ENCODE peak calls at places on chromosomes 1 and 21, in six cellular contexts. K is nephron progenitor cell, A is left ventricle myocardium inferior, S is WTC11, T is astrocyte of the spinal cord, R is Peyer's patch. W is an unnamed sample.

GRCh38 chr1:69263982-69264381 is 303.7 kb upstream of the LRRC7 start:
- DNase-seq in K (no peak), A (no peak), S (no peak), T (peak; percentile 80), R (no peak), W (no peak)

GRCh38 chr21:38777015-38777414 is 28.7 kb upstream of the ETS2 start:
- DNase-seq in K (no peak), A (no peak), S (no peak), T (no peak), R (no peak), W (no peak)

GRCh38 chr21:41169701-41170100 is 1.7 kb downstream of the BACE2 start:
- DNase-seq in K (no peak), A (no peak), S (no peak), T (no peak), R (no peak), W (no peak)

GRCh38 chr1:25021586-25022215 is 91.6 kb upstream of the RUNX3 start:
- DNase-seq in K (no peak), A (no peak), S (no peak), T (no peak), R (no peak), W (no peak)

GRCh38 chr1:84365225-84366221 is 32.8 kb upstream of the DNASE2B start:
- DNase-seq in K (no peak), A (no peak), S (no peak), T (peak; percentile 96), R (no peak), W (peak; percentile 27)

GRCh38 chr1:160205242-160205973 is at the start of gene PEA15:
- DNase-seq in K (peak; percentile 83), A (peak; percentile 85), S (peak; percentile 81), T (peak; percentile 67), R (peak; percentile 74), W (peak; percentile 70)

GRCh38 chr1:79847715-79848114 is 841.2 kb upstream of the ADGRL4 start:
- DNase-seq in K (no peak), A (peak; percentile 15), S (no peak), T (no peak), R (no peak), W (no peak)

GRCh38 chr1:221327954-221328353 is 413.9 kb downstream of the DUSP10 start:
- DNase-seq in K (no peak), A (no peak), S (no peak), T (no peak), R (no peak), W (no peak)

GRCh38 chr1:220874201-220874655 is 5.0 kb upstream of the HLX start:
- DNase-seq in K (peak; percentile 70), A (no peak), S (peak; percentile 65), T (peak; percentile 43), R (peak; percentile 58), W (no peak)

GRCh38 chr1:15939181-15940109 is 36.5 kb downstream of the ZBTB17 start:
- DNase-seq in K (no peak), A (no peak), S (no peak), T (peak; percentile 49), R (no peak), W (no peak)

GRCh38 chr1:45574105-45574626 is 9.7 kb upstream of the NASP start:
- DNase-seq in K (no peak), A (no peak), S (no peak), T (no peak), R (no peak), W (no peak)

GRCh38 chr1:208202333-208202987 is 41.7 kb downstream of the PLXNA2 start:
- DNase-seq in K (no peak), A (no peak), S (no peak), T (no peak), R (no peak), W (no peak)

GRCh38 chr1:151294748-151295462 is 12.8 kb downstream of the ZNF687 start:
- DNase-seq in K (no peak), A (no peak), S (no peak), T (no peak), R (no peak), W (no peak)

GRCh38 chr1:165375623-165376022 is 19.1 kb upstream of the LMX1A start:
- DNase-seq in K (no peak), A (no peak), S (no peak), T (no peak), R (no peak), W (no peak)

GRCh38 chr1:12438349-12438924 is 179.6 kb downstream of the DHRS3 start:
- DNase-seq in K (no peak), A (no peak), S (no peak), T (no peak), R (no peak), W (peak; percentile 48)

GRCh38 chr1:43671626-43672330 is 21.8 kb downstream of the KDM4A start:
- DNase-seq in K (no peak), A (no peak), S (no peak), T (peak; percentile 61), R (no peak), W (no peak)

GRCh38 chr1:110150330-110151174 is at the start of gene SLC6A17:
- DNase-seq in K (peak; percentile 78), A (no peak), S (peak; percentile 63), T (peak; percentile 31), R (no peak), W (no peak)
- TF ChIP-seq CTCF in K (peak; percentile 27), A (peak; percentile 18), S (no peak), T (no peak), R (no peak), W (no peak)

DNA sequence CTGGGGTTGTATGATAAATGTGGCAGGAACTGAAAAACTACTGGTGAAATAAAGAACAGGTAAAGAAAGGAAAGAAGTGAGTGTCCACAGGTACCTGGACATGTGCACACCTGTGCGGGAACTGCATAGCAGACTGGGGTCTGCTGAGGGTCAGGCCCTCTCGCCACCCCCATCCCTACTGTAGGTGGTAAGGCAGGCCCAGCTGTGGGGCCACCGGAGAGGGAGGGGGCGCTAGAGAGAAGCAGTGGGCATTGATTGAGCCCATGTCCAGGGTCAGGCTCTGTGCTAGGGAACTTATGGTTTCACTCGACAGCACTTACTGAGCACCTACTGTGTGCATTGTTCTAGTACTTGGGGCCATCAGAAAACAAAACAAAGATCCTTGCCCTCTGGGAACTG is 400.5 kb downstream of the MATN1 start:
- DNase-seq in K (no peak), A (no peak), S (peak; percentile 52), T (no peak), R (no peak), W (peak; percentile 3)
- TF ChIP-seq CTCF in K (no peak), A (no peak), S (no peak), T (no peak), R (no peak), W (no peak)

DNA sequence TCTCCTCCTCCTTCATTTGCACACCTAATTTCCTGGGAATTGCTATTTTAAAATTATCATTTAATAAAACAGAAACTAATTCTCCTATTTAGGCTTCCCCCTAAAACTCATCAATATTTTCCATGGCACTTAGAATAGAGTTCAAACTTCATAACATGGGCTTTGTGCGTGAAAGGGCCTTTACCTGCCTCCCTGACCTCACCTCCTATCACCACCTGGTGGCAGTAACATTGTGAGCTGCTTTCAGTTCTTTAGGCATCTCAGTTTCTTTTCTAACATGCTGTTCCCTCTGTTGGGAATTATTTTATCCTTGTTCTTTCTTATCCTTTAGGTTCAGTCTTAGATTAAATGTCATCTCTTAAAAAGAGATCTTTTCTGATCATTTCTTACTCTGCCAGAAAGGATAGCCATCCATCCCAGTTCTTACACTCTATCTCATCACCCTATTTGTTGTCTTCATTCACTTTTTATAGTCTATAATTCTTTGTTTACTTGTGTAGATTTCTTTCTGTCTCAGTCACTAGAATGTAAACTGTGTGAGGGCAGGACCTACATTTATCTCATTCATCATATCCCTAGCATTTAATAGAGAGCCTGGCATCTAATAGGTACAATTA is 133.8 kb upstream of the KIAA1614 start:
- DNase-seq in K (no peak), A (no peak), S (peak; percentile 23), T (no peak), R (no peak), W (no peak)
- TF ChIP-seq CTCF in K (peak; percentile 46), A (peak; percentile 32), S (peak; percentile 40), T (peak; percentile 46), R (peak; percentile 54), W (no peak)

GRCh38 chr1:244010599-244011211 is 40.4 kb upstream of the ZBTB18 start:
- DNase-seq in K (no peak), A (no peak), S (no peak), T (peak; percentile 2), R (no peak), W (no peak)

GRCh38 chr1:244011251-244011650 is 39.8 kb upstream of the ZBTB18 start:
- DNase-seq in K (no peak), A (no peak), S (no peak), T (peak; percentile 24), R (no peak), W (no peak)

GRCh38 chr1:244011796-244012195 is 39.3 kb upstream of the ZBTB18 start:
- DNase-seq in K (no peak), A (no peak), S (no peak), T (no peak), R (no peak), W (no peak)

GRCh38 chr1:244012232-244012631 is 38.9 kb upstream of the ZBTB18 start:
- DNase-seq in K (no peak), A (no peak), S (no peak), T (peak; percentile 71), R (no peak), W (no peak)

GRCh38 chr1:244010191-244010590 is 40.9 kb upstream of the ZBTB18 start:
- DNase-seq in K (no peak), A (no peak), S (peak; percentile 49), T (peak; percentile 2), R (no peak), W (no peak)
- TF ChIP-seq CTCF in K (no peak), A (no peak), S (no peak), T (no peak), R (no peak), W (no peak)

GRCh38 chr1:111846842-111847241 is 91.1 kb downstream of the DDX20 start:
- DNase-seq in K (no peak), A (no peak), S (no peak), T (no peak), R (no peak), W (no peak)
- TF ChIP-seq CTCF in K (no peak), A (no peak), S (no peak), T (no peak), R (no peak), W (no peak)

DNA sequence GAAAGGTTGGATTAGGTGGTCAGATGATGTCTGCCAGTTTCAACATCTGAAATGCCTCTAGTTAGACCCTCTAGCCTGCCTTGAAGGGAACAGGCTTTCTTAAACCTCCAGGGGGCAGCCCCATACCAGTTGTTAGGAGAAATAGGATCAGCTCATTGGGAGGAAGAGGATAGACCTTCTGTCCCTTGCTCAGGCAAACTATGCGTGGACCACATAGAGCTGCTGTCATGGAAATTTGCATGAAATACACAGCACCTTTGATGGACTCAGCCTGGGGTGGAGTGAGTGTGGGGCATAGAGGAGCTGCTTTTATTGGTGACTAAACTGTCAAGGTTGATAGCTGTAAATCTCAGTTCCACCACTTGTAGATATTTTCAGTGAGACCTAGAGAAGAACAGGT is 38.4 kb upstream of the SPAG17 start:
- DNase-seq in K (peak; percentile 57), A (peak; percentile 12), S (peak; percentile 64), T (no peak), R (no peak), W (no peak)
- TF ChIP-seq CTCF in K (peak; percentile 68), A (peak; percentile 59), S (peak; percentile 49), T (peak; percentile 11), R (peak; percentile 16), W (no peak)

W was measured in natural killer cell.